ENCODE peak calls at places on chromosomes 7 and 10, in five cellular contexts. P, O, K, B and L are unnamed samples. For H3K4me1, the result is how much of the 10 kb centered on the place peaks cover.

GRCh38 chr10:124869941-124870340 is 68.3 kb downstream of the ABRAXAS2 start:
- DNase-seq in P (no peak), O (no peak), K (no peak), B (no peak), L (no peak)

GRCh38 chr7:124031919-124032318 is 948 bp downstream of the TMEM229A start:
- DNase-seq in P (no peak), O (no peak), K (no peak), B (no peak), L (no peak)

GRCh38 chr7:64872809-64873500 is 30.1 kb upstream of the ZNF273 start:
- DNase-seq in P (no peak), O (peak), K (no peak), B (peak), L (no peak)

GRCh38 chr7:30285067-30285530 is 702 bp downstream of the ZNRF2 start:
- DNase-seq in P (peak), O (no peak), K (no peak), B (peak), L (peak)

GRCh38 chr10:110354322-110354766 is 49.6 kb upstream of the SMNDC1 start:
- DNase-seq in P (peak), O (peak), K (peak), B (peak), L (peak)

GRCh38 chr10:3451516-3452185 is 279.1 kb upstream of the PITRM1 start:
- DNase-seq in P (no peak), O (no peak), K (no peak), B (no peak), L (no peak)

GRCh38 chr10:28942012-28942411 is 264.7 kb downstream of the BAMBI start:
- DNase-seq in P (no peak), O (no peak), K (no peak), B (no peak), L (no peak)

GRCh38 chr7:31047282-31047681 is 4.8 kb upstream of the ADCYAP1R1 start:
- DNase-seq in P (no peak), O (no peak), K (no peak), B (no peak), L (no peak)

GRCh38 chr7:95430864-95431263 is 4.0 kb downstream of the PON2 start:
- DNase-seq in P (peak), O (no peak), K (no peak), B (no peak), L (no peak)

GRCh38 chr10:80468002-80468401 is 13.9 kb downstream of the TSPAN14 start:
- DNase-seq in P (no peak), O (peak), K (no peak), B (peak), L (no peak)

GRCh38 chr10:79314761-79315601 is 32.3 kb upstream of the PPIF start:
- DNase-seq in P (peak), O (no peak), K (no peak), B (no peak), L (peak)

GRCh38 chr7:40828686-40829085 is 693.9 kb downstream of the SUGCT start:
- DNase-seq in P (no peak), O (no peak), K (no peak), B (no peak), L (no peak)

GRCh38 chr10:48604408-48605263 is at the start of gene ARHGAP22:
- DNase-seq in P (peak), O (peak), K (no peak), B (no peak), L (no peak)

GRCh38 chr7:31043035-31043434 is 9.1 kb upstream of the ADCYAP1R1 start:
- DNase-seq in P (no peak), O (no peak), K (no peak), B (no peak), L (no peak)

GRCh38 chr10:110395350-110396283 is 90.9 kb upstream of the SMNDC1 start:
- DNase-seq in P (peak), O (no peak), K (peak), B (peak), L (peak)

GRCh38 chr10:102342462-102342861 is 53.0 kb upstream of the NFKB2 start:
- DNase-seq in P (no peak), O (no peak), K (no peak), B (peak), L (no peak)

GRCh38 chr7:101717986-101718746 is 89.1 kb upstream of the MYL10 start:
- DNase-seq in P (no peak), O (no peak), K (no peak), B (no peak), L (no peak)

GRCh38 chr10:130018253-130018652 is 54.2 kb upstream of the EBF3 start:
- DNase-seq in P (no peak), O (no peak), K (no peak), B (no peak), L (no peak)

GRCh38 chr7:135597926-135598305 is 40.2 kb downstream of the NUP205 start:
- DNase-seq in P (no peak), O (no peak), K (no peak), B (no peak), L (no peak)

GRCh38 chr10:28479366-28479765 is 53.6 kb upstream of the WAC start:
- DNase-seq in P (no peak), O (no peak), K (no peak), B (no peak), L (no peak)

GRCh38 chr10:74967850-74968620 is 141.6 kb downstream of the KAT6B start:
- DNase-seq in P (peak), O (no peak), K (no peak), B (no peak), L (no peak)

GRCh38 chr10:30579554-30579953 is 50.0 kb downstream of the LYZL2 start:
- DNase-seq in P (no peak), O (no peak), K (no peak), B (no peak), L (no peak)

GRCh38 chr7:151648429-151648828 is 128.7 kb upstream of the RHEB start:
- DNase-seq in P (no peak), O (no peak), K (no peak), B (no peak), L (no peak)

GRCh38 chr10:110042181-110042580 is 34.4 kb downstream of the ADD3 start:
- DNase-seq in P (no peak), O (no peak), K (no peak), B (no peak), L (no peak)

GRCh38 chr10:45418859-45419672 is 45.0 kb downstream of the ALOX5 start:
- DNase-seq in P (peak), O (peak), K (no peak), B (peak), L (peak)

GRCh38 chr7:25894002-25894901 is 257.7 kb upstream of the NFE2L3 start:
- DNase-seq in P (peak), O (no peak), K (no peak), B (peak), L (peak)

GRCh38 chr7:101625076-101625914 is 3.8 kb downstream of the MYL10 start:
- DNase-seq in P (no peak), O (peak), K (no peak), B (no peak), L (no peak)

GRCh38 chr10:79189853-79190435 is 121.2 kb downstream of the ZMIZ1 start:
- DNase-seq in P (no peak), O (no peak), K (no peak), B (no peak), L (no peak)

GRCh38 chr10:29534590-29534989 is 100.2 kb downstream of the SVIL start:
- DNase-seq in P (no peak), O (no peak), K (no peak), B (no peak), L (no peak)

GRCh38 chr7:7702826-7703225 is 15.6 kb downstream of the RPA3 start:
- DNase-seq in P (no peak), O (no peak), K (no peak), B (no peak), L (no peak)

GRCh38 chr7:28078036-28078901 is 102.3 kb downstream of the JAZF1 start:
- DNase-seq in P (peak), O (peak), K (no peak), B (peak), L (no peak)

GRCh38 chr10:2456834-2457233 is 610.5 kb upstream of the PFKP start:
- DNase-seq in P (no peak), O (no peak), K (no peak), B (no peak), L (no peak)

DNA sequence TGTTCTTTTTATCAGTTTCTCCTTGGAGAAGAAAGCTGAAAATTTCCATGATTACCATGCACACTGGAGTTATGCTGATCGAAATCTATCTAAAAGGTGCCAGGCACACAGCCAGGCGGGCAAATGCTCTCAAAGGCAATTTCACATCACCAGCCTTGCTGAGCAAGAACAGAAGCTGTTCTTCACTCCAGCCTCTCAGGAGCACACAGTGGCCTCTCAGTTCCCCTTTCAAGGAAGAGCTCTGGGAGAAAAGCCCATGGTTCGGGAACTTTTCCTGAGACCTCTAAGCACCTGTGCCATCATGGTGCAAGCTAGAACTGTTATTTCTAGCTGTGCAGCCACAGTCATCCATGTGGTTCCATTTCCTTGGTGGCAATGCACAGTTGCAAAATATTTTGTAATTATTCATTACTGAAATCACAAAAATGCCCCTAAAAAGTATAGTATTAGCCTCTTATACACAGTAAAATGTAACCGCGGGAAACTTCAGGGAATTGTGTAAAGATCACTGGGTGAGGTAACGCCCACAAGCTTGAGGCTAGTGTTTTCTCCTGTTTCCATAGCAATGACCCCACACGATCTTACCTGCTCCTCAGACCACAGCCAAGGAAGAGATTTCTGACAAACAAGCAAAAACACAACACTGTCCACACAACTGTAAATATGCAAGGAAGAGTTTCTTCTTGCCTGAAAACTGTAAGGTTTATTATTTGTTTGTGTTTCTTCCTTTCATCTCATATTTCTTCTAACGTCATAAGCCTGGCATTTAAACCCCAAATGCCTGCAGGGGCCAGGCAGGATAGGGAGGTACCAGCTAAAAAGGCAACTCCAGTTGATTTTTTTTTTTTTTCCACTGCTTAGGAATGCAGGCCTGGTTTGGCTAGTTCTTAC is 121.2 kb downstream of the FAM107B start:
- DNase-seq in P (no peak), O (peak), K (no peak), B (peak), L (peak)
- H3K4me1 ChIP-seq in P (under half), O (under half), K (under half), B (under half), L (under half)

GRCh38 chr10:59633063-59633462 is 76.6 kb downstream of the SLC16A9 start:
- DNase-seq in P (no peak), O (no peak), K (no peak), B (no peak), L (no peak)
- TF ChIP-seq CTCF in P (no peak), O (no peak), K (no peak), B (no peak), L (no peak)

GRCh38 chr7:56121440-56121839 is 5.2 kb upstream of the NUPR2 start:
- DNase-seq in P (no peak), O (no peak), K (no peak), B (no peak), L (no peak)

GRCh38 chr7:56125831-56126230 is 9.6 kb upstream of the NUPR2 start:
- DNase-seq in P (no peak), O (no peak), K (no peak), B (no peak), L (no peak)

DNA sequence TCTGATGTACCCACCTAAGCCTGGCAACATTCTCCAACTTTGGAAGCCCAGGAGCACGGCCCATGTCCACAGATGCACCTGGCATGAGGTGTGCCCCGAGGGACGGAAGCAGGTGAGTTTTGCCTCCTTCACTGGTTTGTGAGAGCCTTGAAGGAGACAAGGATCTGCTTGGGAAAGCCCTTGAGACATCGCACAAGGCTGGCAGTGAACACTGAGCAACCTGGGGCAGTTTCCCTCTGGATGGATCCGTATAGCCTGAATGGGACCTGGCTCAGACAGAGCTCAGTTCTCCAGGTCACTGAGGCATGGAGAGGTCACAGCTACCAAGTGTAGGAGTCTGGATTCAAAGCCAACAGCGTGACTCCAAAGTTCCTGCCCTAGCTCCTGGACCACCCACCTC is 8.8 kb upstream of the NUPR2 start:
- DNase-seq in P (no peak), O (no peak), K (no peak), B (no peak), L (no peak)
- H3K4me3 ChIP-seq in P (no peak), O (no peak), K (no peak), B (no peak), L (no peak)

GRCh38 chr7:836429-836828 is 4.2 kb downstream of the SUN1 start:
- DNase-seq in P (peak), O (no peak), K (no peak), B (no peak), L (peak)
- H3K4me1 ChIP-seq in P (under half), O (under half), K (under half), B (half or more), L (under half)

GRCh38 chr7:132399367-132399766 is 176.9 kb downstream of the PLXNA4 start:
- DNase-seq in P (no peak), O (no peak), K (no peak), B (no peak), L (no peak)
- TF ChIP-seq CTCF in P (no peak), O (no peak), K (no peak), B (no peak), L (no peak)

DNA sequence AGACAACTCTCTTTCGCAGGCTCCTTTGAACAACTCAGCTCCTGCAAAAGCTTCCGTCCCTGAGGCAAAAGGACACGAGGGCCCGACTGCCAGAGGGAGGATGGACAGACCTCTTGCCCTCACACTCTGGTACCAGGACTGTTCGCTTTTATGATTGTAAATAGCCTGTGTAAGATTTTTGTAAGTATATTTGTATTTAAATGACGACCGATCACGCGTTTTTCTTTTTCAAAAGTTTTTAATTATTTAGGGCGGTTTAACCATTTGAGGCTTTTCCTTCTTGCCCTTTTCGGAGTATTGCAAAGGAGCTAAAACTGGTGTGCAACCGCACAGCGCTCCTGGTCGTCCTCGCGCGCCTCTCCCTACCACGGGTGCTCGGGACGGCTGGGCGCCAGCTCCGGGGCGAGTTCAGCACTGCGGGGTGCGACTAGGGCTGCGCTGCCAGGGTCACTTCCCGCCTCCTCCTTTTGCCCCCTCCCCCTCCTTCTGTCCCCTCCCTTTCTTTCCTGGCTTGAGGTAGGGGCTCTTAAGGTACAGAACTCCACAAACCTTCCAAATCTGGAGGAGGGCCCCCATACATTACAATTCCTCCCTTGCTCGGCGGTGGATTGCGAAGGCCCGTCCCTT is 2.8 kb downstream of the FZD1 start:
- DNase-seq in P (no peak), O (no peak), K (no peak), B (no peak), L (no peak)
- H3K4me3 ChIP-seq in P (no peak), O (peak), K (no peak), B (peak), L (peak)

DNA sequence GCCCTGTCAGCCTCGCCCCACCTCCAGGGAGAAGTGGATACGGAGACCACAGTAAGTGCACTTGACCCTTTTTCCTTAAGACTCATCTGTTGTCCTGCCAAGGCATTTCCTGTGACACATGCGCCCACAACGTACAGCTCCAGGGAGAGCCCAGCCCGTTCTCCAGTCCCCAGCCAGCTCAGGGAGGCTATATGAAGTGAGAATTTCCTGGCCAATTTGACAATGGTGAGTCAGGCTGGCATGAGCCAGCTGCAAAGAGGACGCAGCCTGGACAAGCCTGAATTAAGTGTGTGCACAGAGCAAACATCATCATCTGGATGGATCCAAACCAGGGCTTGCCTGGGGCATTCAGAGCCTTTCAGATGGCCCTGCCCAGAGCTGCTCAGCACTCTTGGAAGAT is 244.8 kb downstream of the KCNMA1 start:
- DNase-seq in P (no peak), O (no peak), K (peak), B (no peak), L (no peak)
- H3K4me1 ChIP-seq in P (under half), O (under half), K (half or more), B (under half), L (under half)

DNA sequence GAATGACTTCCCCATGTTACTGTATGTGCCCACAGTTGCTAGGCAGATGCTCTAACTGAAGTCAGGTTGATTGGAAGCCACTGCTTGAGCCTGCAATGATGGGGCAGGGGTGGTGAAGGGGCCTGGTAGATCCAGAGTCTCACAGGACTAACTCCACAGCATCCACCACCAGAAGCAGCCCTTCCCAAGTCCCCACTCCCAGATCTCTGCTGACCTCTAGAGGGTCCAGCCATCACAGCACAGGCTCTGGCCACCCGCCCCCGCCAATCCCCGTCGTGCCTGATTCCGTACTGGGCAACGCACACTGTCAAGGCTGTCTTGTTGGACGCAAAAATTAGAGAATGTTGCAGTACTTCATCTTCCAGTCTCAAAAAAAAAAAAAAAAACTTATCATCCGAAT is 136.8 kb upstream of the PDE1C start:
- DNase-seq in P (no peak), O (no peak), K (no peak), B (no peak), L (no peak)
- TF ChIP-seq CTCF in P (no peak), O (no peak), K (peak), B (no peak), L (no peak)

DNA sequence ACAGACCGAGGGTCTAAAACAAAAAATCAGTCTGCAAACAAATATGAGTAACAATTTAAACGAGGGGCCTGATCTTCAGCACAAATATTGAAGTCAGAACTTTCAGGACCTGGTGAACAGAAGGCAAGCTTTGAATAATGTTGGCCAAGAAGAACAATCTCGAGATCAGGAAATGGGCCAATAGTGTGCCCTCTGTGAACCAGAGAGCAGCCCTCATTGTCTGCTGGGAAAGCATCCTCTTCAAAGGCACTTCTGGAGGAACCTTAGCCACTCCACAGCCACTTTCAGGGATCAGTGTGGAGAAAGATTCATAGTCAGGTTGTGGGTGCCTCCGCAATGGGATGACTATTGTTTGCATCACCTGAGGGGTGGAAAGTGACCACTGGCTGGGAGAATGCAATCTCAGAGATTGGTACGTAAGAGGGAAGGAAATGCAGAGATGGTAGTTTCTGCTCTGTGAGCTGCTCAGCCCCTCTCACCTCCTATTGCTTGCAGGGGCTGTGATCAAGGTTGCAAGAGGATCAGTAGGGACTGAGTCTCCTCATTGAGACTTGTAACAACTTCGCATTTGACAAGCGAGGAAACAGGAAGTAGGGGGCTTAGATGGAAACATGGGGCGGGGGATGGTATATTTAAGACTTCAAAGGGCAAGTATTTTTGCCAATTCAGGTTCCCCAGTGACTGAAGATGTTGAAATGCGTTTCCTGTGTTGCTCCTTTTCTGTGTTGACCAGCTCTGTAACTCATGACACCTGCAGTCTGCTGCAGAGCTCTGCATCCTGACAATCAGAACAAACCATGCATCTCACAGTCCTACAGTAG is 28.4 kb upstream of the IFRD1 start:
- DNase-seq in P (no peak), O (no peak), K (no peak), B (no peak), L (no peak)
- H3K4me3 ChIP-seq in P (no peak), O (no peak), K (no peak), B (no peak), L (no peak)